ENCODE peak calls at places on chromosomes 5 and 9, in five cellular contexts. V, D, O, U and G are unnamed samples.

GRCh38 chr5:59206132-59206581 is 623.3 kb downstream of the RAB3C start:
- DNase-seq in D (no peak), U (no peak), V (no peak), O (no peak), G (no peak)

GRCh38 chr5:138111181-138111580 is 27.3 kb downstream of the WNT8A start:
- DNase-seq in O (no peak), V (no peak), U (no peak), D (no peak), G (no peak)

GRCh38 chr9:92618633-92619225 is 51.2 kb downstream of the IPPK start:
- DNase-seq in O (no peak), U (no peak), D (no peak), V (no peak), G (no peak)

GRCh38 chr5:151155149-151155776 is 2.3 kb downstream of the ANXA6 start:
- DNase-seq in O (no peak), D (peak), V (peak), U (no peak), G (no peak)

GRCh38 chr5:174489920-174490597 is 234.3 kb upstream of the MSX2 start:
- DNase-seq in V (no peak), D (no peak), U (no peak), O (no peak), G (no peak)

GRCh38 chr5:32329395-32329834 is 16.7 kb upstream of the MTMR12 start:
- DNase-seq in O (peak), U (peak), V (peak), D (peak), G (peak)

GRCh38 chr9:91640428-91640827 is 216.8 kb upstream of the NFIL3 start:
- DNase-seq in O (no peak), D (no peak), U (no peak), V (no peak), G (no peak)

GRCh38 chr5:109027983-109028607 is 280.4 kb downstream of the FER start:
- DNase-seq in D (no peak), O (no peak), U (no peak), V (no peak), G (no peak)

GRCh38 chr9:136488247-136489214 is 5.7 kb upstream of the SEC16A start:
- DNase-seq in D (peak), O (peak), U (peak), V (peak), G (peak)

GRCh38 chr5:180829711-180830110 is 27.1 kb upstream of the MGAT1 start:
- DNase-seq in V (no peak), O (no peak), U (no peak), D (no peak), G (no peak)

GRCh38 chr5:38069360-38069759 is 189.0 kb upstream of the EGFLAM start:
- DNase-seq in V (no peak), D (no peak), O (no peak), U (no peak), G (no peak)

GRCh38 chr5:10338996-10339903 is 14.2 kb upstream of the MARCHF6 start:
- DNase-seq in D (no peak), O (no peak), U (no peak), V (peak), G (no peak)

GRCh38 chr5:79746645-79747044 is 57.0 kb downstream of the CMYA5 start:
- DNase-seq in V (no peak), U (no peak), O (no peak), D (no peak), G (no peak)

GRCh38 chr5:72246954-72247442 is 73.0 kb downstream of the MRPS27 start:
- DNase-seq in D (no peak), V (no peak), U (no peak), O (no peak), G (peak)

GRCh38 chr5:75961814-75962213 is 121.4 kb upstream of the SV2C start:
- DNase-seq in O (no peak), V (no peak), U (no peak), D (no peak), G (no peak)

GRCh38 chr5:143435207-143435657 is 31.7 kb upstream of the NR3C1 start:
- DNase-seq in U (no peak), D (peak), O (no peak), V (peak), G (no peak)

GRCh38 chr5:176650354-176650884 is 3.1 kb downstream of the TSPAN17 start:
- DNase-seq in D (no peak), O (no peak), V (no peak), U (no peak), G (no peak)